ENCODE peak calls at places on chromosome 22, in seven cellular contexts. One of them, this sample, is unnamed.

GRCh38 chr22:22410121-22410520 is 98.4 kb downstream of the ZNF280B start:
- DNase-seq in EL: no peak
- DNase-seq in aorta: no peak
- DNase-seq in H1: no peak
- DNase-seq in mucosa of gallbladder: peak
- DNase-seq in posterior vena cava: no peak
- DNase-seq in OCI-LY7: peak
- DNase-seq in this sample: no peak

GRCh38 chr22:20920881-20921203 is 3.6 kb downstream of the CRKL start:
- DNase-seq in EL: no peak
- DNase-seq in aorta: no peak
- DNase-seq in H1: no peak
- DNase-seq in mucosa of gallbladder: no peak
- DNase-seq in posterior vena cava: no peak
- DNase-seq in OCI-LY7: no peak
- DNase-seq in this sample: no peak

GRCh38 chr22:30325724-30326703 is 727 bp downstream of the TBC1D10A start:
- DNase-seq in EL: peak
- DNase-seq in aorta: peak
- DNase-seq in H1: no peak
- DNase-seq in mucosa of gallbladder: no peak
- DNase-seq in posterior vena cava: no peak
- DNase-seq in OCI-LY7: peak
- DNase-seq in this sample: no peak

GRCh38 chr22:49967333-49968241 is 7.0 kb downstream of the PIM3 start:
- DNase-seq in EL: no peak
- DNase-seq in aorta: peak
- DNase-seq in H1: no peak
- DNase-seq in mucosa of gallbladder: peak
- DNase-seq in posterior vena cava: peak
- DNase-seq in OCI-LY7: peak
- DNase-seq in this sample: no peak

GRCh38 chr22:24424001-24424900 is 3.1 kb upstream of the ADORA2A start:
- DNase-seq in EL: peak
- DNase-seq in aorta: no peak
- DNase-seq in H1: no peak
- DNase-seq in mucosa of gallbladder: no peak
- DNase-seq in posterior vena cava: no peak
- DNase-seq in OCI-LY7: peak
- DNase-seq in this sample: no peak

GRCh38 chr22:43300891-43301676 is 42.1 kb downstream of the SCUBE1 start:
- DNase-seq in EL: no peak
- DNase-seq in aorta: no peak
- DNase-seq in H1: no peak
- DNase-seq in mucosa of gallbladder: no peak
- DNase-seq in posterior vena cava: no peak
- DNase-seq in OCI-LY7: no peak
- DNase-seq in this sample: no peak

GRCh38 chr22:36743591-36744412 is 32.1 kb downstream of the IFT27 start:
- DNase-seq in EL: no peak
- DNase-seq in aorta: no peak
- DNase-seq in H1: no peak
- DNase-seq in mucosa of gallbladder: no peak
- DNase-seq in posterior vena cava: no peak
- DNase-seq in OCI-LY7: no peak
- DNase-seq in this sample: no peak

GRCh38 chr22:30208631-30209603 is 37.6 kb downstream of the LIF start:
- DNase-seq in EL: peak
- DNase-seq in aorta: peak
- DNase-seq in H1: no peak
- DNase-seq in mucosa of gallbladder: peak
- DNase-seq in posterior vena cava: peak
- DNase-seq in OCI-LY7: no peak
- DNase-seq in this sample: no peak

GRCh38 chr22:36954251-36955014 is 41.0 kb downstream of the CSF2RB start:
- DNase-seq in EL: no peak
- DNase-seq in aorta: no peak
- DNase-seq in H1: no peak
- DNase-seq in mucosa of gallbladder: no peak
- DNase-seq in posterior vena cava: no peak
- DNase-seq in OCI-LY7: no peak
- DNase-seq in this sample: no peak

GRCh38 chr22:48758905-48759875 is 1068.5 kb downstream of the BRD1 start:
- DNase-seq in EL: no peak
- DNase-seq in aorta: peak
- DNase-seq in H1: no peak
- DNase-seq in mucosa of gallbladder: no peak
- DNase-seq in posterior vena cava: peak
- DNase-seq in OCI-LY7: no peak
- DNase-seq in this sample: no peak

GRCh38 chr22:36116127-36116526 is 44.4 kb downstream of the APOL3 start:
- DNase-seq in EL: no peak
- DNase-seq in aorta: peak
- DNase-seq in H1: no peak
- DNase-seq in mucosa of gallbladder: no peak
- DNase-seq in posterior vena cava: peak
- DNase-seq in OCI-LY7: no peak
- DNase-seq in this sample: no peak

GRCh38 chr22:24894220-24894975 is 52.1 kb downstream of the LHFPL7 start:
- DNase-seq in EL: peak
- DNase-seq in aorta: peak
- DNase-seq in H1: no peak
- DNase-seq in mucosa of gallbladder: peak
- DNase-seq in posterior vena cava: peak
- DNase-seq in OCI-LY7: no peak
- DNase-seq in this sample: no peak

GRCh38 chr22:37818397-37819099 is 4.6 kb upstream of the GALR3 start:
- DNase-seq in EL: peak
- DNase-seq in aorta: peak
- DNase-seq in H1: no peak
- DNase-seq in mucosa of gallbladder: peak
- DNase-seq in posterior vena cava: peak
- DNase-seq in OCI-LY7: peak
- DNase-seq in this sample: no peak

GRCh38 chr22:37267128-37267587 is 15.2 kb upstream of the CYTH4 start:
- DNase-seq in EL: peak
- DNase-seq in aorta: peak
- DNase-seq in H1: no peak
- DNase-seq in mucosa of gallbladder: no peak
- DNase-seq in posterior vena cava: peak
- DNase-seq in OCI-LY7: peak
- DNase-seq in this sample: no peak

GRCh38 chr22:31179345-31179744 is 19.4 kb downstream of the RNF185 start:
- DNase-seq in EL: peak
- DNase-seq in aorta: no peak
- DNase-seq in H1: no peak
- DNase-seq in mucosa of gallbladder: no peak
- DNase-seq in posterior vena cava: no peak
- DNase-seq in OCI-LY7: no peak
- DNase-seq in this sample: no peak

GRCh38 chr22:49079027-49079725 is 748.5 kb downstream of the BRD1 start:
- DNase-seq in EL: no peak
- DNase-seq in aorta: peak
- DNase-seq in H1: no peak
- DNase-seq in mucosa of gallbladder: no peak
- DNase-seq in posterior vena cava: peak
- DNase-seq in OCI-LY7: no peak
- DNase-seq in this sample: no peak

GRCh38 chr22:40215266-40215665 is 37.5 kb downstream of the TNRC6B start:
- DNase-seq in EL: peak
- DNase-seq in aorta: no peak
- DNase-seq in H1: no peak
- DNase-seq in mucosa of gallbladder: no peak
- DNase-seq in posterior vena cava: no peak
- DNase-seq in OCI-LY7: peak
- DNase-seq in this sample: no peak

GRCh38 chr22:36673821-36674220 is 29.7 kb downstream of the CACNG2 start:
- DNase-seq in EL: no peak
- DNase-seq in aorta: no peak
- DNase-seq in H1: no peak
- DNase-seq in mucosa of gallbladder: no peak
- DNase-seq in posterior vena cava: peak
- DNase-seq in OCI-LY7: no peak
- DNase-seq in this sample: no peak

GRCh38 chr22:25494774-25495173 is 69.7 kb upstream of the GRK3 start:
- DNase-seq in EL: no peak
- DNase-seq in aorta: no peak
- DNase-seq in H1: no peak
- DNase-seq in mucosa of gallbladder: no peak
- DNase-seq in posterior vena cava: no peak
- DNase-seq in OCI-LY7: no peak
- DNase-seq in this sample: no peak

GRCh38 chr22:44920183-44920582 is 89.6 kb downstream of the PHF21B start:
- DNase-seq in EL: no peak
- DNase-seq in aorta: peak
- DNase-seq in H1: no peak
- DNase-seq in mucosa of gallbladder: no peak
- DNase-seq in posterior vena cava: peak
- DNase-seq in OCI-LY7: no peak
- DNase-seq in this sample: no peak

GRCh38 chr22:45036154-45036553 is 26.3 kb upstream of the PHF21B start:
- DNase-seq in EL: peak
- DNase-seq in aorta: no peak
- DNase-seq in H1: no peak
- DNase-seq in mucosa of gallbladder: no peak
- DNase-seq in posterior vena cava: no peak
- DNase-seq in OCI-LY7: no peak
- DNase-seq in this sample: no peak

GRCh38 chr22:32518848-32519247 is 44.2 kb downstream of the FBXO7 start:
- DNase-seq in EL: no peak
- DNase-seq in aorta: no peak
- DNase-seq in H1: no peak
- DNase-seq in mucosa of gallbladder: no peak
- DNase-seq in posterior vena cava: no peak
- DNase-seq in OCI-LY7: peak
- DNase-seq in this sample: no peak

GRCh38 chr22:17549655-17550054 is 13.6 kb upstream of the SLC25A18 start:
- DNase-seq in EL: no peak
- DNase-seq in aorta: no peak
- DNase-seq in H1: no peak
- DNase-seq in mucosa of gallbladder: no peak
- DNase-seq in posterior vena cava: no peak
- DNase-seq in OCI-LY7: no peak
- DNase-seq in this sample: no peak

GRCh38 chr22:46769191-46769675 is 6.8 kb downstream of the TBC1D22A start:
- DNase-seq in EL: no peak
- DNase-seq in aorta: peak
- DNase-seq in H1: no peak
- DNase-seq in mucosa of gallbladder: no peak
- DNase-seq in posterior vena cava: no peak
- DNase-seq in OCI-LY7: peak
- DNase-seq in this sample: peak

GRCh38 chr22:39724390-39724789 is 153.8 kb downstream of the CACNA1I start:
- DNase-seq in EL: no peak
- DNase-seq in aorta: no peak
- DNase-seq in H1: no peak
- DNase-seq in mucosa of gallbladder: no peak
- DNase-seq in posterior vena cava: no peak
- DNase-seq in OCI-LY7: peak
- DNase-seq in this sample: no peak

GRCh38 chr22:35328472-35328885 is 28.8 kb downstream of the TOM1 start:
- DNase-seq in EL: no peak
- DNase-seq in aorta: peak
- DNase-seq in H1: no peak
- DNase-seq in mucosa of gallbladder: peak
- DNase-seq in posterior vena cava: no peak
- DNase-seq in OCI-LY7: no peak
- DNase-seq in this sample: no peak

GRCh38 chr22:44845191-44845590 is 92.8 kb downstream of the ARHGAP8 start:
- DNase-seq in EL: no peak
- DNase-seq in aorta: no peak
- DNase-seq in H1: no peak
- DNase-seq in mucosa of gallbladder: no peak
- DNase-seq in posterior vena cava: peak
- DNase-seq in OCI-LY7: no peak
- DNase-seq in this sample: no peak

GRCh38 chr22:39579909-39580571 is 9.5 kb downstream of the CACNA1I start:
- DNase-seq in EL: no peak
- DNase-seq in aorta: no peak
- DNase-seq in H1: no peak
- DNase-seq in mucosa of gallbladder: no peak
- DNase-seq in posterior vena cava: no peak
- DNase-seq in OCI-LY7: no peak
- DNase-seq in this sample: no peak

GRCh38 chr22:27397948-27398330 is 403.6 kb downstream of the MN1 start:
- DNase-seq in EL: no peak
- DNase-seq in aorta: no peak
- DNase-seq in H1: no peak
- DNase-seq in mucosa of gallbladder: peak
- DNase-seq in posterior vena cava: peak
- DNase-seq in OCI-LY7: no peak
- DNase-seq in this sample: no peak

GRCh38 chr22:26103023-26103422 is 66.2 kb upstream of the SEZ6L start:
- DNase-seq in EL: no peak
- DNase-seq in aorta: no peak
- DNase-seq in H1: no peak
- DNase-seq in mucosa of gallbladder: no peak
- DNase-seq in posterior vena cava: no peak
- DNase-seq in OCI-LY7: no peak
- DNase-seq in this sample: no peak

This sample was measured in cerebellar nuclear complex.